ENCODE peak calls at places on chromosomes 1 and 21, in four cellular contexts. Q, U, E and M are unnamed samples.

GRCh38 chr1:216045400-216045799 is 377.8 kb downstream of the USH2A start:
- DNase-seq in Q (no peak), U (no peak), E (no peak), M (no peak)

GRCh38 chr1:36085126-36085525 is 1.2 kb downstream of the TEKT2 start:
- DNase-seq in Q (no peak), U (no peak), E (no peak), M (no peak)

GRCh38 chr1:46315669-46316403 is 12.3 kb downstream of the UQCRH start:
- DNase-seq in Q (no peak), U (no peak), E (no peak), M (no peak)

GRCh38 chr1:208201241-208201640 is 42.9 kb downstream of the PLXNA2 start:
- DNase-seq in Q (no peak), U (peak), E (no peak), M (no peak)

GRCh38 chr1:116827607-116828125 is 73.4 kb downstream of the CD2 start:
- DNase-seq in Q (no peak), U (no peak), E (no peak), M (no peak)

GRCh38 chr1:197868751-197869501 is 33.5 kb upstream of the C1orf53 start:
- DNase-seq in Q (no peak), U (peak), E (no peak), M (peak)

GRCh38 chr1:162554258-162554657 is 7.3 kb upstream of the UAP1 start:
- DNase-seq in Q (no peak), U (no peak), E (no peak), M (no peak)

GRCh38 chr1:86478747-86479146 is 10.0 kb downstream of the CLCA1 start:
- DNase-seq in Q (no peak), U (no peak), E (no peak), M (no peak)

GRCh38 chr1:1290238-1290731 is 10.0 kb downstream of the SCNN1D start:
- DNase-seq in Q (no peak), U (peak), E (peak), M (peak)

GRCh38 chr1:101732221-101732620 is 264.5 kb downstream of the OLFM3 start:
- DNase-seq in Q (no peak), U (peak), E (no peak), M (no peak)

GRCh38 chr1:232845521-232845920 is 40.3 kb downstream of the MAP10 start:
- DNase-seq in Q (no peak), U (no peak), E (no peak), M (no peak)

GRCh38 chr1:40273547-40274166 is 15.6 kb downstream of the ZMPSTE24 start:
- DNase-seq in Q (no peak), U (no peak), E (no peak), M (no peak)

GRCh38 chr1:13700521-13701273 is 709 bp downstream of the PRDM2 start:
- DNase-seq in Q (no peak), U (peak), E (peak), M (peak)

GRCh38 chr1:5857508-5858090 is 134.6 kb downstream of the NPHP4 start:
- DNase-seq in Q (no peak), U (no peak), E (no peak), M (no peak)

GRCh38 chr1:203702130-203702577 is 62.8 kb upstream of the LAX1 start:
- DNase-seq in Q (no peak), U (peak), E (no peak), M (peak)

GRCh38 chr1:112925015-112925414 is 31.0 kb downstream of the SLC16A1 start:
- DNase-seq in Q (no peak), U (no peak), E (no peak), M (no peak)

GRCh38 chr1:94636625-94637024 is 95.1 kb upstream of the F3 start:
- DNase-seq in Q (no peak), U (no peak), E (no peak), M (no peak)

DNA sequence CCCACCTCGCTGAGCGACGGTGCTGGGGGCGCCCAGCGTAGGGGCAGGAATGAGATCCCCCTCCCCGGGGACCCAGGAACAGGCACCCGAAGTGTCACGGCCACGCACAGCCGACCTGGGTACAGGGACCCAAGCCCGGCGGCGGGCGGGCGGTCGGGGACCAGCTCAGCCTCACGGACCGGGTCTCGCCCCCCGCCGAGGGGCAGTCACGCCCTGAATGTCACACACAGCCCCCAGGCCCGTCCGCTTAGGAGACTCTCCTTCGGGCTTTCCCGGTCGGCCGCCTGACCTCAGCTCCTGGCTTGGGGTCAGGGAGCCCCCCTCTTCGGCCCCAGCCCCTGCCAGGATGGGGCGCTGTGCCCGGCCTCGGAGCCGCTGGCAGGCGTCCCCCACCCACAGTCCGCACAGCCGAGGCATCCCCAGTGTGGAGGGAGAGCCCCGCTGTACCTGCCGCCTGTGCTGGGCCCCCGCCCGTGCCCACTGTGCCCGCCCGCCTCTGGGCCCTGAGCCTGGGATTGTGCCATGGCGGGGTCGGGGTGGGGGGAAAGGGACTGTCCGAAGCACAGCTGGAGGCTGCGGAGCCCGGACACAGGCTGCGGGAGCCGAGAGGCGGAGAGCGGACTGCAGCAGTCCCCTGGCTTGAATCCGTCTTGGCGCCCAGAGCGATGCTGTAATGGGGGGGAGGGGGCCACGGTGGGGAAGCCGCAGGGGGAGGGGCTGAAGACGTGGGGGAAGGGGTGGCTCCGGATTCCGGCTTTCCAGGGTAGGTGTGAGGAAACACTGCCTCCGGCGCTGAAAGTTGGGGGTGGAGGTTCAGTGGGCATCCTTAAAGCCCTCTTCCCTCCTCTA is 627 bp upstream of the DLGAP3 start:
- DNase-seq in Q (no peak), U (no peak), E (no peak), M (peak)
- TF ChIP-seq CTCF in Q (no peak), U (no peak), E (no peak), M (no peak)

DNA sequence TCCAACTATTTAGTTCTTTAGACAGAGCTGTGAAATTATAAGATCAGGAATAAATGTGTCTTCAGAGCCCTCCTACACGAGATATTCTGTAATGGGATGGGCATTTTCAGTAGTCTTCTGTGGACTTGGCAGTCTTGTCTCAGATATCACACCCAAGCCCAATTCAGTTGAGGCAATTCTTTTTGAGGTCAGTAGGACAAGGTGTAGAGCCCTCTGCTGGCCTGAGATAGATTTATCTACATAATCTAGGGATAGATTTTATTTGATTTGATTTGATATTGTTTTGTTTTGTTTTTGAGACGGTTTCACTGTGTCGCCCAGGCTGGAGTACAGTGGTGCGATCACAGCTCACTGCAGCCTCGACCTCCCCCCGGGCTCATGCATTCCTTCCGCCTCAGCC is 77.5 kb downstream of the FMN2 start:
- DNase-seq in Q (no peak), U (no peak), E (no peak), M (no peak)
- TF ChIP-seq CTCF in Q (no peak), U (peak), E (no peak), M (peak)

GRCh38 chr21:42973991-42974831 is at the start of gene PKNOX1:
- DNase-seq in Q (peak), U (peak), E (peak), M (peak)
- TF ChIP-seq CTCF in Q (peak), U (no peak), E (no peak), M (no peak)

DNA sequence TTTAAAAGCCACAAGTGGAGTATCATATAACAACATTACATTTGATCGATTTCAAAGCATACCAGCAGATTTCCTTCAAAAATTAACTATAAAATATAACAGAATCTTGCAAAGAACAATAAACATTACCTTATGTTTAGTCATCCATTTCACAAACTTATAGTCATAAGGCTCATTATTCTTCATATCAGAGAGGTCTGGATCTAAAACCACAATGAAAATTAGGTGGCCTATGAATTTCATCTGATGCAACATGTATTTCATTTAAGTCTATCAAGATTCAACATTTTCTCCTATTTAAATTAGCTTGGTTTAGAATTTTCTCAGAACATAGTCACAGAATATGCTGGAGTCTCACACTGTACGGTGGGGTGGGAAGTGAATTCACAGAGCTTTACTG is 49.2 kb downstream of the KYAT3 start:
- DNase-seq in Q (no peak), U (no peak), E (no peak), M (no peak)
- TF ChIP-seq CTCF in Q (no peak), U (no peak), E (no peak), M (no peak)